ENCODE peak calls at places on chromosome 4, in eight cellular contexts. Z, M, N, U, K, Q, R and T are unnamed samples.

GRCh38 chr4:88604978-88605678 is 12.8 kb downstream of the HERC3 start:
- DNase-seq in Q (no peak), U (no peak), K (no peak), R (no peak), N (no peak), M (no peak), Z (no peak), T (no peak)

GRCh38 chr4:55378617-55379467 is 16.9 kb upstream of the TMEM165 start:
- DNase-seq in K (no peak), Q (peak), U (no peak), Z (peak), R (peak), N (peak), M (no peak), T (no peak)

GRCh38 chr4:42865572-42866189 is 26.8 kb upstream of the GRXCR1 start:
- DNase-seq in U (no peak), Z (peak), N (peak), K (no peak), M (peak), R (peak), Q (peak), T (peak)

GRCh38 chr4:56979674-56980073 is 978 bp downstream of the POLR2B start:
- DNase-seq in Q (no peak), M (peak), U (no peak), Z (peak), R (peak), N (peak), K (no peak), T (no peak)

GRCh38 chr4:105715692-105716278 is 7.2 kb downstream of the GSTCD start:
- DNase-seq in U (no peak), R (peak), M (no peak), K (no peak), Z (peak), Q (peak), N (peak), T (peak)

GRCh38 chr4:154329268-154329858 is 162.2 kb downstream of the DCHS2 start:
- DNase-seq in M (no peak), U (no peak), Z (peak), R (no peak), N (peak), K (no peak), Q (no peak), T (peak)

GRCh38 chr4:62953752-62954151 is 1455.5 kb downstream of the TECRL start:
- DNase-seq in U (no peak), R (no peak), Q (no peak), Z (no peak), K (no peak), M (no peak), N (no peak), T (peak)

GRCh38 chr4:128225148-128225547 is 62.5 kb downstream of the PGRMC2 start:
- DNase-seq in U (no peak), N (no peak), M (no peak), Z (no peak), Q (peak), K (no peak), R (no peak), T (no peak)

GRCh38 chr4:64230709-64231310 is 178.4 kb downstream of the TECRL start:
- DNase-seq in M (no peak), K (no peak), N (peak), Z (no peak), R (no peak), Q (no peak), U (no peak), T (peak)